ENCODE peak calls at places on chromosome 5, in nine cellular contexts. A is body of pancreas; D is HFF-Myc; O is ELR; U is activated T-helper 1 cell treated with anti-CD3 and anti-CD28 coated beads, Interleukin-2, amount 50 U/mL, for 16 hours; J is stimulated activated CD8-positive, alpha-beta memory T cell treated with anti-CD3 and anti-CD28 coated beads, Interleukin-7, amount 100 ng/mL, for 24 hours; F is endothelial cell of umbilical vein; P is NB4; Y is right cardiac atrium. I is an unnamed sample.

GRCh38 chr5:82365744-82366228 is 87.6 kb upstream of the RPS23 start:
- DNase-seq in A (no peak), D (no peak), O (peak), U (no peak), J (no peak), F (no peak), P (no peak), Y (no peak), I (no peak)

GRCh38 chr5:175738595-175739133 is 80.8 kb downstream of the HRH2 start:
- DNase-seq in A (no peak), D (no peak), O (no peak), U (no peak), J (no peak), F (no peak), P (no peak), Y (no peak), I (no peak)

GRCh38 chr5:146778795-146779579 is 99.6 kb downstream of the PPP2R2B start:
- DNase-seq in A (no peak), D (no peak), O (no peak), U (no peak), J (no peak), F (no peak), P (no peak), Y (no peak), I (no peak)

GRCh38 chr5:151492729-151493128 is 45.3 kb downstream of the SLC36A1 start:
- DNase-seq in A (no peak), D (no peak), O (peak), U (no peak), J (no peak), F (no peak), P (peak), Y (peak), I (no peak)

GRCh38 chr5:75363111-75363510 is 26.1 kb downstream of the HMGCR start:
- DNase-seq in A (no peak), D (no peak), O (no peak), U (no peak), J (no peak), F (no peak), P (no peak), Y (no peak), I (no peak)

GRCh38 chr5:124747770-124748686 is 1.6 kb upstream of the ZNF608 start:
- DNase-seq in A (no peak), D (no peak), O (no peak), U (no peak), J (no peak), F (no peak), P (peak), Y (no peak), I (no peak)

GRCh38 chr5:127683006-127683405 is 20.2 kb upstream of the CCDC192 start:
- DNase-seq in A (no peak), D (no peak), O (no peak), U (no peak), J (no peak), F (peak), P (no peak), Y (no peak), I (no peak)

GRCh38 chr5:149358818-149359217 is 972 bp downstream of the PCYOX1L start:
- DNase-seq in A (no peak), D (no peak), O (no peak), U (no peak), J (no peak), F (no peak), P (no peak), Y (no peak), I (no peak)

GRCh38 chr5:172175263-172175719 is 12.7 kb downstream of the STK10 start:
- DNase-seq in A (no peak), D (no peak), O (peak), U (peak), J (peak), F (no peak), P (peak), Y (peak), I (peak)

GRCh38 chr5:62589504-62589903 is 10.9 kb downstream of the LRRC70 start:
- DNase-seq in A (no peak), D (no peak), O (no peak), U (no peak), J (no peak), F (no peak), P (no peak), Y (no peak), I (no peak)